ENCODE peak calls at places on chromosomes 4 and X, in seven cellular contexts. One of them, this sample, is unnamed.

GRCh38 chr4:57231781-57232180 is 121.6 kb upstream of the IGFBP7 start:
- DNase-seq in psoas muscle: no peak
- DNase-seq in iris pigment epithelial cell: peak; percentile 28
- DNase-seq in cerebellum: no peak
- DNase-seq in activated CD8-positive, alpha-beta memory T cell treated with anti-CD3 and anti-CD28 coated beads for 48 hours: no peak
- DNase-seq in NCI-H460: no peak
- DNase-seq in mucosa of descending colon: no peak
- DNase-seq in this sample: no peak

GRCh38 chr4:19224820-19225219 is 1026.9 kb upstream of the SLIT2 start:
- DNase-seq in cerebellum: peak; percentile 1
- DNase-seq in iris pigment epithelial cell: peak; percentile 41
- DNase-seq in activated CD8-positive, alpha-beta memory T cell treated with anti-CD3 and anti-CD28 coated beads for 48 hours: no peak
- DNase-seq in psoas muscle: no peak
- DNase-seq in NCI-H460: peak; percentile 14
- DNase-seq in mucosa of descending colon: no peak
- DNase-seq in this sample: no peak

GRCh38 chr4:25884040-25884788 is 21.4 kb upstream of the SEL1L3 start:
- DNase-seq in cerebellum: no peak
- DNase-seq in activated CD8-positive, alpha-beta memory T cell treated with anti-CD3 and anti-CD28 coated beads for 48 hours: no peak
- DNase-seq in NCI-H460: no peak
- DNase-seq in mucosa of descending colon: no peak
- DNase-seq in psoas muscle: no peak
- DNase-seq in iris pigment epithelial cell: peak; percentile 85
- DNase-seq in this sample: no peak

GRCh38 chr4:65665951-65666523 is 4.3 kb downstream of the EPHA5 start:
- DNase-seq in psoas muscle: no peak
- DNase-seq in NCI-H460: no peak
- DNase-seq in iris pigment epithelial cell: no peak
- DNase-seq in mucosa of descending colon: no peak
- DNase-seq in activated CD8-positive, alpha-beta memory T cell treated with anti-CD3 and anti-CD28 coated beads for 48 hours: no peak
- DNase-seq in cerebellum: no peak
- DNase-seq in this sample: no peak

GRCh38 chrX:12360991-12361598 is 222.8 kb downstream of the FRMPD4 start:
- DNase-seq in iris pigment epithelial cell: peak; percentile 24
- DNase-seq in psoas muscle: no peak
- DNase-seq in NCI-H460: peak; percentile 7
- DNase-seq in mucosa of descending colon: no peak
- DNase-seq in activated CD8-positive, alpha-beta memory T cell treated with anti-CD3 and anti-CD28 coated beads for 48 hours: no peak
- DNase-seq in cerebellum: no peak
- DNase-seq in this sample: no peak

GRCh38 chr4:178185517-178185916 is 743.3 kb upstream of the AGA start:
- DNase-seq in NCI-H460: no peak
- DNase-seq in activated CD8-positive, alpha-beta memory T cell treated with anti-CD3 and anti-CD28 coated beads for 48 hours: no peak
- DNase-seq in cerebellum: no peak
- DNase-seq in mucosa of descending colon: no peak
- DNase-seq in psoas muscle: no peak
- DNase-seq in iris pigment epithelial cell: no peak
- DNase-seq in this sample: no peak

GRCh38 chr4:5341151-5341925 is 290.1 kb downstream of the STK32B start:
- DNase-seq in iris pigment epithelial cell: no peak
- DNase-seq in cerebellum: no peak
- DNase-seq in mucosa of descending colon: no peak
- DNase-seq in psoas muscle: no peak
- DNase-seq in NCI-H460: no peak
- DNase-seq in activated CD8-positive, alpha-beta memory T cell treated with anti-CD3 and anti-CD28 coated beads for 48 hours: no peak
- DNase-seq in this sample: no peak

GRCh38 chrX:150449313-150449712 is 86.2 kb downstream of the MAMLD1 start:
- DNase-seq in mucosa of descending colon: no peak
- DNase-seq in activated CD8-positive, alpha-beta memory T cell treated with anti-CD3 and anti-CD28 coated beads for 48 hours: no peak
- DNase-seq in iris pigment epithelial cell: no peak
- DNase-seq in NCI-H460: no peak
- DNase-seq in cerebellum: no peak
- DNase-seq in psoas muscle: no peak
- DNase-seq in this sample: no peak

GRCh38 chr4:15955670-15956069 is 7.3 kb downstream of the FGFBP2 start:
- DNase-seq in psoas muscle: no peak
- DNase-seq in mucosa of descending colon: no peak
- DNase-seq in cerebellum: no peak
- DNase-seq in activated CD8-positive, alpha-beta memory T cell treated with anti-CD3 and anti-CD28 coated beads for 48 hours: no peak
- DNase-seq in iris pigment epithelial cell: peak; percentile 36
- DNase-seq in NCI-H460: no peak
- DNase-seq in this sample: no peak